ENCODE peak calls at places on chromosomes 1 and 21, in four cellular contexts. F is GM12878, J is endothelial cell of umbilical vein, Q is K562. B is an unnamed sample.

GRCh38 chr1:9110669-9111356 is 18.1 kb downstream of the GPR157 start:
- DNase-seq in Q (peak), J (peak), F (no peak), B (peak)

GRCh38 chr1:84406209-84406917 is 8.1 kb downstream of the DNASE2B start:
- DNase-seq in J (peak), Q (peak), F (no peak), B (peak)

GRCh38 chr1:9687876-9688582 is 36.5 kb downstream of the PIK3CD start:
- DNase-seq in F (no peak), J (peak), Q (peak), B (peak)

GRCh38 chr1:205837380-205837970 is 12.5 kb downstream of the PM20D1 start:
- DNase-seq in Q (no peak), J (no peak), F (no peak), B (no peak)

GRCh38 chr1:94783342-94784264 is 36.6 kb upstream of the SLC44A3 start:
- DNase-seq in J (peak), Q (no peak), F (no peak), B (peak)

GRCh38 chr1:17119076-17119743 is at the start of gene PADI2:
- DNase-seq in Q (peak), J (peak), F (no peak), B (peak)

GRCh38 chr1:244144053-244144452 is 93.0 kb downstream of the ZBTB18 start:
- DNase-seq in F (no peak), Q (no peak), J (no peak), B (no peak)

GRCh38 chr1:1438531-1439381 is 3.3 kb downstream of the VWA1 start:
- DNase-seq in Q (no peak), J (no peak), F (no peak), B (no peak)

GRCh38 chr1:38858833-38859560 is 575 bp downstream of the RRAGC start:
- DNase-seq in J (peak), F (no peak), Q (peak), B (peak)

GRCh38 chr21:14850394-14850793 is 214.4 kb downstream of the NRIP1 start:
- DNase-seq in Q (no peak), J (no peak), F (no peak), B (peak)

GRCh38 chr1:209643295-209644020 is 8.8 kb downstream of the LAMB3 start:
- DNase-seq in J (peak), F (no peak), Q (no peak), B (no peak)

GRCh38 chr1:22428672-22429071 is 23.0 kb upstream of the ZBTB40 start:
- DNase-seq in Q (peak), F (peak), J (peak), B (peak)

GRCh38 chr1:170357750-170358149 is 174.2 kb upstream of the GORAB start:
- DNase-seq in F (no peak), J (no peak), Q (no peak), B (no peak)

GRCh38 chr1:3161130-3161840 is 92.3 kb downstream of the PRDM16 start:
- DNase-seq in J (no peak), F (no peak), Q (no peak), B (no peak)

GRCh38 chr21:45575304-45575992 is 33.2 kb upstream of the SLC19A1 start:
- DNase-seq in Q (no peak), F (no peak), J (no peak), B (no peak)

GRCh38 chr1:93180723-93181613 is at the start of gene CCDC18:
- DNase-seq in J (peak), Q (peak), F (peak), B (peak)

GRCh38 chr21:46459024-46459355 is 299 bp downstream of the DIP2A start:
- DNase-seq in Q (no peak), F (no peak), J (no peak), B (no peak)

GRCh38 chr21:46097826-46098286 is at the start of gene COL6A2:
- DNase-seq in Q (peak), F (no peak), J (no peak), B (peak)

GRCh38 chr1:81233591-81233990 is 567.1 kb upstream of the ADGRL2 start:
- DNase-seq in Q (no peak), J (no peak), F (no peak), B (no peak)

GRCh38 chr1:22780696-22781095 is 70.1 kb downstream of the EPHB2 start:
- DNase-seq in Q (peak), F (no peak), J (peak), B (peak)

GRCh38 chr1:47024138-47024856 is 828 bp downstream of the CYP4X1 start:
- DNase-seq in J (peak), Q (no peak), F (no peak), B (no peak)

GRCh38 chr1:158003409-158003805 is 10.0 kb downstream of the KIRREL1 start:
- DNase-seq in F (no peak), Q (no peak), J (no peak), B (peak)

GRCh38 chr1:1664941-1665814 is 6.4 kb upstream of the CDK11B start:
- DNase-seq in F (no peak), Q (no peak), J (no peak), B (no peak)

GRCh38 chr1:55589656-55590297 is 374.6 kb upstream of the USP24 start:
- DNase-seq in J (peak), F (no peak), Q (no peak), B (no peak)

GRCh38 chr1:23035823-23036452 is 16.7 kb downstream of the KDM1A start:
- DNase-seq in Q (no peak), F (no peak), J (no peak), B (no peak)

GRCh38 chr1:22297999-22298398 is 153.7 kb upstream of the ZBTB40 start:
- DNase-seq in Q (no peak), J (no peak), F (no peak), B (no peak)

GRCh38 chr1:55234016-55234415 is 18.9 kb upstream of the USP24 start:
- DNase-seq in Q (no peak), J (no peak), F (no peak), B (peak)

GRCh38 chr21:21688877-21689276 is 690.7 kb downstream of the NCAM2 start:
- DNase-seq in F (no peak), Q (peak), J (no peak), B (peak)

GRCh38 chr1:60102691-60103090 is 29.1 kb upstream of the C1orf87 start:
- DNase-seq in Q (no peak), F (no peak), J (no peak), B (no peak)

GRCh38 chr1:21665711-21666571 is 3.2 kb downstream of the RAP1GAP start:
- DNase-seq in Q (no peak), F (no peak), J (no peak), B (peak)

GRCh38 chr1:53521900-53522552 is 62.8 kb downstream of the DMRTB1 start:
- DNase-seq in J (no peak), F (no peak), Q (no peak), B (no peak)

GRCh38 chr1:169048043-169048442 is 58.4 kb upstream of the ATP1B1 start:
- DNase-seq in F (no peak), Q (no peak), J (no peak), B (no peak)

GRCh38 chr21:44450402-44450801 is 4.9 kb upstream of the LRRC3 start:
- DNase-seq in F (no peak), Q (no peak), J (no peak), B (no peak)

GRCh38 chr1:84996846-84997666 is at the start of gene MCOLN2:
- DNase-seq in F (no peak), Q (peak), J (no peak), B (peak)

GRCh38 chr1:30183006-30183405 is 540.4 kb downstream of the MATN1 start:
- DNase-seq in F (no peak), Q (no peak), J (no peak), B (no peak)

GRCh38 chr21:16309250-16309971 is 579.6 kb downstream of the USP25 start:
- DNase-seq in Q (no peak), J (no peak), F (no peak), B (no peak)

GRCh38 chr1:119778886-119779560 is 10.3 kb upstream of the HMGCS2 start:
- DNase-seq in J (no peak), F (no peak), Q (no peak), B (no peak)

GRCh38 chr21:19321688-19322087 is 918.1 kb upstream of the TMPRSS15 start:
- DNase-seq in Q (no peak), J (no peak), F (no peak), B (no peak)
- TF ChIP-seq FOS in Q (no peak), J (no peak), F (no peak), B (no peak)

GRCh38 chr1:156838972-156839371 is 19.9 kb downstream of the INSRR start:
- DNase-seq in F (no peak), Q (peak), J (peak), B (no peak)
- TF ChIP-seq FOS in F (no peak), Q (no peak), J (no peak), B (no peak)

GRCh38 chr1:154328318-154329151 is 3.2 kb downstream of the ATP8B2 start:
- DNase-seq in Q (no peak), J (peak), F (no peak), B (peak)

GRCh38 chr1:154327466-154328317 is 2.4 kb downstream of the ATP8B2 start:
- DNase-seq in J (peak), F (no peak), Q (no peak), B (no peak)

GRCh38 chr1:154330669-154331068 is 5.3 kb downstream of the ATP8B2 start:
- DNase-seq in Q (no peak), J (no peak), F (no peak), B (no peak)

GRCh38 chr1:154329152-154329521 is 3.8 kb downstream of the ATP8B2 start:
- DNase-seq in Q (no peak), F (no peak), J (no peak), B (no peak)

DNA sequence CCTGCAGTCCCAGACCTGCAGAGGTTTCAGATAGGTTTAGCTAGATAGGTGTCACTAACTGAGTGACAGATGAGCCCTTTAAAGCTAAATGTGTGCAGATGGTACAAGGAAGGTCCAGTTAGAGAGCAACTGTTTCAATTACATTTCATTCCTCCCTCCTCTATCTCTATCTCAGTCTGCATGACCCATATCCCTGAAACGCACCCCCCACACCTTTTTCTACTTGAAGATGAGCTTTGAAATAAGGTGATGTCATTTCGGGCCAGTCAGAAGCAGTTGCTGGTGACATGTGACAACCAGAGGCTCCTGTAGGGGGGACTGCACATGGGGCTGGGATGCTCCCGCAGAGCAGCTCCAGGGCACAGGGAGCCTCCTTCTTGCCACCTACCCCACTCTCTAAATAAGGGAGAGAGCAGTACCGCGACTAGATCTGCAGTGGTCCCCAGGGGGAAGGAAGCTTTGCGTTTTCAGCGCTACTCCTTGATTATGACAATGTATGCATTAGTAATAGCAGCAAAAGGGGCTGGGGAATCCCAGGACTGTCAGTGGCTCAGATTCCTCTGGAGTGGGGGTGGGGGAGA is 4.3 kb downstream of the ATP8B2 start:
- DNase-seq in F (no peak), Q (no peak), J (no peak), B (no peak)
- TF ChIP-seq FOS in F (no peak), Q (no peak), J (no peak), B (no peak)

GRCh38 chr1:179314928-179315327 is 21.3 kb downstream of the SOAT1 start:
- DNase-seq in F (no peak), Q (no peak), J (no peak), B (peak)

GRCh38 chr1:179313004-179313403 is 19.4 kb downstream of the SOAT1 start:
- DNase-seq in F (no peak), Q (no peak), J (no peak), B (no peak)

GRCh38 chr1:179310271-179310670 is 16.7 kb downstream of the SOAT1 start:
- DNase-seq in Q (no peak), J (no peak), F (no peak), B (peak)

GRCh38 chr1:179311149-179311700 is 17.6 kb downstream of the SOAT1 start:
- DNase-seq in Q (no peak), J (no peak), F (no peak), B (no peak)

GRCh38 chr1:179310721-179311120 is 17.1 kb downstream of the SOAT1 start:
- DNase-seq in Q (no peak), J (peak), F (no peak), B (peak)
- TF ChIP-seq FOS in Q (no peak), J (no peak), F (no peak), B (peak)

GRCh38 chr1:41810446-41810845 is 108.3 kb downstream of the HIVEP3 start:
- DNase-seq in Q (peak), F (no peak), J (peak), B (peak)
- TF ChIP-seq FOS in Q (no peak), F (no peak), J (no peak), B (no peak)

GRCh38 chr1:112674440-112674985 is at the start of gene MOV10:
- DNase-seq in F (peak), Q (peak), J (peak), B (peak)
- TF ChIP-seq FOS in F (no peak), Q (no peak), J (no peak), B (no peak)

GRCh38 chr1:86151427-86151826 is 5.1 kb downstream of the COL24A1 start:
- DNase-seq in J (no peak), Q (no peak), F (no peak), B (peak)
- TF ChIP-seq FOS in J (no peak), Q (no peak), F (no peak), B (peak)

B was measured in IMR-90.